ENCODE peak calls at places on chromosomes 2 and 18, in six cellular contexts. Q is mesendoderm, J is trophoblast cell, P is IMR-90, L is neuronal stem cell, G is H1. B is an unnamed sample.
A peak's percentile ranks its signal among the peaks of the same experiment; 100 is the strongest.

GRCh38 chr2:185813707-185814106 is 75.1 kb downstream of the FSIP2 start:
- DNase-seq in Q (no peak), J (no peak), P (no peak), L (no peak), G (no peak), B (no peak)

GRCh38 chr18:27583021-27583420 is 397.9 kb upstream of the CHST9 start:
- DNase-seq in Q (no peak), J (no peak), P (no peak), L (no peak), G (no peak), B (peak; percentile 41)

GRCh38 chr18:61464551-61465102 is 131.4 kb downstream of the CDH20 start:
- DNase-seq in Q (no peak), J (no peak), P (no peak), L (no peak), G (no peak), B (no peak)

GRCh38 chr2:10305254-10305635 is 2.5 kb downstream of the HPCAL1 start:
- DNase-seq in Q (no peak), J (no peak), P (no peak), L (no peak), G (no peak), B (peak; percentile 59)

GRCh38 chr2:64288321-64288931 is 144.2 kb upstream of the PELI1 start:
- DNase-seq in Q (no peak), J (peak; percentile 21), P (peak; percentile 83), L (no peak), G (no peak), B (peak; percentile 30)

GRCh38 chr2:78431241-78431640 is 594.3 kb upstream of the REG3G start:
- DNase-seq in Q (peak; percentile 14), J (no peak), P (no peak), L (peak; percentile 2), G (no peak), B (peak; percentile 5)

GRCh38 chr2:163465440-163465839 is 270.4 kb downstream of the FIGN start:
- DNase-seq in Q (no peak), J (no peak), P (peak; percentile 2), L (no peak), G (no peak), B (peak; percentile 85)

GRCh38 chr18:55586841-55587240 is 1.2 kb downstream of the TCF4 start:
- DNase-seq in Q (peak; percentile 55), J (no peak), P (peak; percentile 53), L (no peak), G (no peak), B (peak; percentile 77)

GRCh38 chr18:44128365-44128764 is 552.3 kb upstream of the SETBP1 start:
- DNase-seq in Q (no peak), J (no peak), P (peak; percentile 8), L (no peak), G (no peak), B (peak; percentile 15)

GRCh38 chr2:207046642-207047213 is 107.4 kb downstream of the CPO start:
- DNase-seq in Q (peak; percentile 26), J (no peak), P (no peak), L (no peak), G (no peak), B (peak; percentile 64)

GRCh38 chr2:31239842-31240198 is 5.9 kb downstream of the EHD3 start:
- DNase-seq in Q (no peak), J (peak; percentile 90), P (peak; percentile 42), L (no peak), G (no peak), B (peak; percentile 87)

GRCh38 chr2:218039171-218039570 is 29.9 kb upstream of the RUFY4 start:
- DNase-seq in Q (no peak), J (peak; percentile 4), P (peak; percentile 29), L (no peak), G (no peak), B (no peak)

GRCh38 chr2:135528006-135528405 is 3.0 kb downstream of the ZRANB3 start:
- DNase-seq in Q (no peak), J (no peak), P (no peak), L (no peak), G (no peak), B (no peak)

GRCh38 chr2:135530313-135531230 is at the start of gene ZRANB3:
- DNase-seq in Q (peak; percentile 100), J (peak; percentile 98), P (peak; percentile 98), L (peak; percentile 97), G (peak; percentile 86), B (peak; percentile 99)

GRCh38 chr2:135525786-135526185 is 5.2 kb downstream of the ZRANB3 start:
- DNase-seq in Q (no peak), J (no peak), P (no peak), L (no peak), G (no peak), B (no peak)

GRCh38 chr2:135532581-135532980 is 1.3 kb downstream of the R3HDM1 start:
- DNase-seq in Q (no peak), J (no peak), P (no peak), L (no peak), G (no peak), B (peak; percentile 6)

DNA sequence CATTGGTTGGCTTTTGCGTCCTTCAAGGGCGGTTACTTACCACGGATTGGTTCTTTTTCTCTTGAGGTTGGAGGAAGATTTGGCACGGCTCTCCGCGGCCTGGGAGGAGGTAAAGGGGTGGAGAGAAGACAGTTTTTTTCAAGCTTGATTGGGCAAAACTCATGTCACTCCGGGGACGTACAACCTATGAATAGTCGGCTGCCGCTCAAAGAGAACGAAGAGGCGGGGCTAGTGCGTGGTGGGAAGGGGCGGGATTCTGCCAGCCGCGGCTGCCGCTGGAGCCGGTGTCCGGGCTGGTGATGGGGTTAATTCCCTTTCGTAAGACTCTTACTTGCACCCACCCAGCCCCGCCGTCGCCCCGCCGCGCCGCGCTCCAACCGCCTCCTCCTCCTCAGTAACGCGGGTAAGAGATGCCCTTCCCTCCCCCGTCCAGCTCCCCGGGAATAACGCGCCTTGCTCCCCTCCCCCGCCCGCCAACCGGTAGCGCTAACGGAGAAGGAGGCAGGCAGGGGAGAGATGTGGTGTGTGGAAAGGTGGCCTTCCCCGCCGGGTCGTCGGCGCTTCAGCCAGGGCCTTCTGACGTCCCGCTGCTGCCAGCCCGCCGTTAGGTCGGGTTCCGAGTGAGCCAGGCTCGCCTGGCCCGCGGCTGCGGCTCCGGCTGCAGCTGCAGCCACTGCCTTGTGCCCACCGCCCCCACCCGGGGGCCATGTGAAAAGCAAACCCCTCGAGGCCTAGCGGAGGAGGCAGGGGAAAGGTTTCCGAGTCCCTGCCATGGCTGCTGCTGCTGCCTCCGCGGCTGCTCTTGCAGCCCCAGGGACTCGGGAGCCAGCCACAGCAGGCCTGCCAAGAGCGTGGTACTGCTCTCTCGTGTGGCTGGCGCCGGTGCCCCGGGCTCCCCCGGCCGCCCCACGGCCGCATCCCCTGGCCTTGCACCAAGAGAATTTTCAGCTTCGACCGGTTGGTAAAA is at the start of gene R3HDM1:
- DNase-seq in Q (peak; percentile 100), J (peak; percentile 100), P (peak; percentile 100), L (peak; percentile 100), G (peak; percentile 93), B (peak; percentile 100)
- H3K18ac ChIP-seq in Q (peak within 1 kb of the TSS; percentile 81), J (peak within 1 kb of the TSS; percentile 71), P (peak within 1 kb of the TSS; percentile 10), L (peak within 1 kb of the TSS; percentile 97), G (peak within 1 kb of the TSS; percentile 91), B (peak within 1 kb of the TSS; percentile 87)

GRCh38 chr18:59865241-59865986 is 34.4 kb upstream of the PMAIP1 start:
- DNase-seq in Q (no peak), J (no peak), P (no peak), L (no peak), G (no peak), B (no peak)
- H3K23ac ChIP-seq in Q (no peak overlapping the region), J (no peak overlapping the region), P (no peak overlapping the region), L (no peak overlapping the region), G (no peak overlapping the region), B (no peak overlapping the region)

GRCh38 chr18:21203096-21203495 is 38.9 kb upstream of the GREB1L start:
- DNase-seq in Q (no peak), J (no peak), P (no peak), L (no peak), G (peak; percentile 16), B (no peak)
- H3K4me3 ChIP-seq in Q (no peak overlapping the region), J (no peak overlapping the region), P (no peak overlapping the region), L (no peak overlapping the region), G (no peak overlapping the region), B (no peak overlapping the region)

GRCh38 chr2:60553496-60553991 is at the start of gene BCL11A:
- DNase-seq in Q (peak; percentile 97), J (peak; percentile 62), P (peak; percentile 78), L (no peak), G (peak; percentile 66), B (peak; percentile 82)
- H3K18ac ChIP-seq in Q (peak within 1 kb of the TSS; percentile 99), J (peak within 1 kb of the TSS; percentile 91), P (no peak within 1 kb of the TSS), L (peak within 1 kb of the TSS; percentile 64), G (peak within 1 kb of the TSS; percentile 95), B (peak within 1 kb of the TSS; percentile 76)

GRCh38 chr2:3626118-3626816 is 31.4 kb downstream of the COLEC11 start:
- DNase-seq in Q (no peak), J (no peak), P (peak; percentile 74), L (no peak), G (no peak), B (peak; percentile 97)

GRCh38 chr2:3626817-3627499 is 31.0 kb upstream of the ALLC start:
- DNase-seq in Q (no peak), J (no peak), P (no peak), L (no peak), G (peak; percentile 33), B (no peak)

GRCh38 chr2:3628800-3629199 is 29.2 kb upstream of the ALLC start:
- DNase-seq in Q (peak; percentile 66), J (no peak), P (no peak), L (no peak), G (peak; percentile 78), B (no peak)

GRCh38 chr2:3628241-3628679 is 29.7 kb upstream of the ALLC start:
- DNase-seq in Q (no peak), J (no peak), P (no peak), L (no peak), G (peak; percentile 44), B (no peak)

DNA sequence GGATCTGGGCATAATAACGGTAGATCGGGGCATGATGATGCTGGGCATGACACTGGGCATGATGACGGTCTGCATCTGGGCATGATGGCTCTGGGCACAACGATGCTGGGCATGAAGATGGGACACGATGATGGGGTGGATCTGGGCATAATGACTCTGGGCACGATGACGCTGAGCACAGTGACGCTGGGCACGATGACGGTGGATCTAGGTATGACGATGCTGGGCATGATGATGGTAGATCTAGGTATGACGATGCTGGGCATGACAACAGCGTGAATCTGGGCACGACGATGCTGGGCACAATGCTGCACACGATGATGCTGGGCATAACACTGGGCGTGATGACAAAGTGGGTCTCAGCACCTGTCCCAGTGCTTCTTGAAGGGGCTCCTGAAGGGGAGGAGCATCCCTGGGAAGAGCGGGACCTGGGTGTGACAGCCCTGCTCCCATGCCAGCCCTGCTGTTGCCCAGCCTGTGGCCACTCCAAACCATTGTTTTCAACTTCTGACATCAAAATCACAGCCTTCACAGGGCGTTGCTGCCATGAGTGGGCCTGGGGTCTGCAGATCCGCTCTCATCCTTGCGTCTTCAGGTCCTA is 30.4 kb upstream of the ALLC start:
- DNase-seq in Q (no peak), J (no peak), P (no peak), L (no peak), G (peak; percentile 24), B (no peak)
- H3K23ac ChIP-seq in Q (no peak overlapping the region), J (no peak overlapping the region), P (no peak overlapping the region), L (peak overlapping the region; percentile 1), G (no peak overlapping the region), B (no peak overlapping the region)

DNA sequence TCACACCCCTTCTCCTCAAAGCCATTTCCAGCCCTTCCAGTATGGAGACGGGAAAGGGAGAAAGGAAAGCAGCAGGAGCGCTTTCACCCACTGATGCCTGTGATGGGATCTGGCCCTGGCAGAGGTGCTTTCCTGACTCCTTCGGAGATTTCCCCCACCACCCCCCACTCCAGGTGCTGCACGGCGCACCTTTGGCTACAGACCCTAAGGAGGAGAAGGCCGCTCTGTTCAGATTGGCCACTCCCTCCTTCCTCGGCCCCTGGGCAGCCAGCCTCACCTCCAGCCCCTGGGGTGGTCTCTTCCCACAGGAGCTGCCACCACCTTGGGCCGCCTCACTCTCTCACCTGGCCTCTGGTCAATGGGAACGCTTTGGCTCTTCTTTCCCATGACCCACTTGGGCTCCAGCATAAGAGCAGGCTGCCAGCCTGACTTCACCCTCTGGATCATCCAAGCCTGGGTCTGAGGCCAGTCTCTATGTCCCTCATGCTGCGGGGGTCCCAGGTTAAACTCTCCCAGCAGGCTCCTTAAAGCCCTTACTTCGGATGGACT is 18.4 kb upstream of the MAL start:
- DNase-seq in Q (no peak), J (no peak), P (no peak), L (no peak), G (no peak), B (no peak)
- H3K4me3 ChIP-seq in Q (no peak overlapping the region), J (no peak overlapping the region), P (no peak overlapping the region), L (no peak overlapping the region), G (no peak overlapping the region), B (no peak overlapping the region)